ENCODE peak calls at places on chromosomes 2 and 18, in five cellular contexts. T is lower lobe of right lung; C is hepatocyte; Z is CD8-positive, alpha-beta T cell; X is HFF-Myc. D is an unnamed sample.

GRCh38 chr2:86747708-86748627 is 27.9 kb downstream of the RMND5A start:
- DNase-seq in T (no peak), C (peak; percentile 54), Z (no peak), X (no peak), D (peak; percentile 79)

GRCh38 chr2:160719116-160719515 is 225.5 kb upstream of the RBMS1 start:
- DNase-seq in C (no peak), X (no peak), T (no peak), Z (no peak), D (no peak)

GRCh38 chr2:240711701-240712100 is 20.0 kb downstream of the AQP12A start:
- DNase-seq in C (no peak), Z (no peak), X (no peak), T (no peak), D (no peak)

GRCh38 chr2:240462073-240462703 is 26.7 kb downstream of the GPC1 start:
- DNase-seq in Z (no peak), X (no peak), C (no peak), T (peak; percentile 41), D (no peak)

GRCh38 chr2:24009680-24010476 is at the start of gene MFSD2B:
- DNase-seq in X (no peak), T (no peak), C (no peak), Z (no peak), D (no peak)

GRCh38 chr2:234623521-234623991 is 126.7 kb upstream of the ARL4C start:
- DNase-seq in Z (no peak), X (no peak), C (no peak), T (no peak), D (no peak)

GRCh38 chr2:221205103-221205502 is 367.0 kb downstream of the EPHA4 start:
- DNase-seq in Z (no peak), T (no peak), C (peak; percentile 31), X (no peak), D (no peak)

GRCh38 chr2:10659898-10660568 is 29.7 kb downstream of the NOL10 start:
- DNase-seq in Z (peak; percentile 34), T (no peak), C (peak; percentile 80), X (peak; percentile 33), D (peak; percentile 53)

GRCh38 chr2:232238108-232238507 is 140.4 kb upstream of the ALPP start:
- DNase-seq in Z (no peak), C (peak; percentile 19), T (no peak), X (no peak), D (no peak)

GRCh38 chr2:62293490-62294212 is 97.7 kb downstream of the B3GNT2 start:
- DNase-seq in X (no peak), C (peak; percentile 61), T (peak; percentile 90), Z (no peak), D (no peak)

GRCh38 chr18:78670778-78671405 is 308.7 kb upstream of the SALL3 start:
- DNase-seq in T (no peak), Z (no peak), C (no peak), X (no peak), D (no peak)

GRCh38 chr2:191688934-191689695 is 11.2 kb downstream of the NABP1 start:
- DNase-seq in Z (no peak), C (peak; percentile 57), T (no peak), X (no peak), D (peak; percentile 80)

GRCh38 chr2:30356061-30356460 is 91.0 kb upstream of the LCLAT1 start:
- DNase-seq in Z (no peak), C (no peak), T (no peak), X (no peak), D (no peak)

GRCh38 chr18:51030537-51031258 is 685 bp downstream of the SMAD4 start:
- DNase-seq in X (no peak), C (peak; percentile 90), T (peak; percentile 84), Z (peak; percentile 72), D (no peak)

GRCh38 chr2:217759991-217760390 is 242.8 kb downstream of the TNS1 start:
- DNase-seq in X (no peak), C (no peak), T (no peak), Z (no peak), D (no peak)

GRCh38 chr2:240346753-240347372 is 88.6 kb upstream of the GPC1 start:
- DNase-seq in X (no peak), C (no peak), Z (no peak), T (no peak), D (no peak)

GRCh38 chr2:42951263-42951938 is 159.0 kb upstream of the HAAO start:
- DNase-seq in C (no peak), Z (no peak), X (no peak), T (no peak), D (no peak)

GRCh38 chr2:236317938-236318396 is 53.8 kb upstream of the ASB18 start:
- DNase-seq in X (no peak), Z (no peak), C (no peak), T (peak; percentile 72), D (no peak)

GRCh38 chr18:46379323-46379950 is 275.3 kb downstream of the HAUS1 start:
- DNase-seq in X (no peak), T (no peak), C (no peak), Z (no peak), D (no peak)

GRCh38 chr2:176114930-176115625 is 1.5 kb upstream of the HOXD10 start:
- DNase-seq in X (no peak), C (no peak), T (no peak), Z (no peak), D (no peak)

DNA sequence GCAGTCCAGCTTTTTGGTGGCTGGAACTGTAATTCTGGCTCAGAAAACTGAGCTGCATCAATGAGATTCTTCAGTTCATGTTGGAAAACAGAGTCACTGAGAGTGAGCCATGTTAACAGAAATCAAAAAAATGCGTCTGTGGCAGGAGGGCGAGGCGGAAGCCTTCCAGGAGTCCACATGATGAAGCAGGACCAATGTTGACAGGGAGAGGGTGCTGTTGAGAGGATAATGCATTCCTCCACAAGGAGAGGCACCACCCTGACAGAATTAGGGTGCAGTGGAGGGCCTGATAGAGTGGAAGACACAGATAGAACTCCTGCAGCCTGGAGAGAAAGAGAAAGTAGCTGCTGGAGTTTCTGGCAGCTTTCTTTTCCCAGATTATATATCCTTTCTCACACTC is 111.5 kb downstream of the MGAT5 start:
- DNase-seq in T (no peak), Z (no peak), C (no peak), X (no peak), D (no peak)
- TF ChIP-seq CTCF in T (no peak), Z (no peak), C (no peak), X (peak; percentile 16), D (peak; percentile 14)

GRCh38 chr2:213148572-213149331 is 2.7 kb downstream of the IKZF2 start:
- DNase-seq in C (no peak), T (no peak), Z (no peak), X (no peak), D (no peak)
- H3K4me3 ChIP-seq in C (no peak overlapping the region), T (peak overlapping the region; percentile 64), Z (no peak overlapping the region), X (no peak overlapping the region), D (no peak overlapping the region)

GRCh38 chr18:33839452-33840225 is 261.6 kb downstream of the ASXL3 start:
- DNase-seq in Z (no peak), T (no peak), C (peak; percentile 77), X (peak; percentile 16), D (no peak)
- TF ChIP-seq CTCF in Z (no peak), T (peak; percentile 61), C (peak; percentile 90), X (peak; percentile 58), D (peak; percentile 25)

DNA sequence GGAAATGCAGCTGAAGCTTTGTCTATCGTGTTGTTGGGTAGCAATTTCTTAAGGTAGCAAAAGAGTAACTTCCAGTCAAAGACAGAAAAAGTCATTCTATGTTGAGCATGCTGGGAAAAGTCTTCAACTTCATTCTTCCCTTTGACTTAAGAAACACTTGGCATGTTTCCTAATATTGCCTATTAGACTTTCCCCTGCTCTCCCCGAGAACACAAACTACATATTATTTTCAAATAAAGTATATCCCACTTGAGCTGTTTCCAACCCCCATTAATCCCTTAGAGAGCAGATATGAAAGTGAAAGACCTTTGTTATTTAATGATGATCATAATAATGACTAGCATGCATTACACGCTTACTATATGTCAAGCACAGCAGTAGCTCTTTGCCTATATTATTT is 136.0 kb upstream of the SPOPL start:
- DNase-seq in Z (no peak), X (no peak), T (no peak), C (no peak), D (no peak)
- H3K4me3 ChIP-seq in Z (no peak overlapping the region), X (no peak overlapping the region), T (no peak overlapping the region), C (no peak overlapping the region), D (no peak overlapping the region)

DNA sequence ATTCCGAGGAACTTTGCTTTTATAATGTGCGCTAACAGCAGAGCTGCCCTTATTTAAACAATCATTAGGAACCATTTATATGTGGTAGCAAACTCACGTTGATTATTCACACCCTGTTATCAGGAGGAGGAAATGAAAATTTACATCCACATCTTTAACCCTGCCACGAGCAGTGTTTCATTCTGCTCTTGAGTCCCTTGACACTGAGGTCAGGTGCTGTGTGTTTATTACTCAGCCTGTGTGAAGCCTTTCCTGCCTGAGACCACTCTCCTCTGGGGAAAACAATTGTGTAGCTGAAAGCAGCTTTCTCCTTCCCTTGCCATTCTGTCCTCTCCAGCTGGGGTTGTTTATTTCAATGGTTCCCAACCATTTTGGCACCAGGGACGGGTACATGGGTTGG is 650.9 kb downstream of the TDRD15 start:
- DNase-seq in C (no peak), X (no peak), T (no peak), Z (no peak), D (no peak)
- TF ChIP-seq CTCF in C (no peak), X (no peak), T (no peak), Z (no peak), D (no peak)

DNA sequence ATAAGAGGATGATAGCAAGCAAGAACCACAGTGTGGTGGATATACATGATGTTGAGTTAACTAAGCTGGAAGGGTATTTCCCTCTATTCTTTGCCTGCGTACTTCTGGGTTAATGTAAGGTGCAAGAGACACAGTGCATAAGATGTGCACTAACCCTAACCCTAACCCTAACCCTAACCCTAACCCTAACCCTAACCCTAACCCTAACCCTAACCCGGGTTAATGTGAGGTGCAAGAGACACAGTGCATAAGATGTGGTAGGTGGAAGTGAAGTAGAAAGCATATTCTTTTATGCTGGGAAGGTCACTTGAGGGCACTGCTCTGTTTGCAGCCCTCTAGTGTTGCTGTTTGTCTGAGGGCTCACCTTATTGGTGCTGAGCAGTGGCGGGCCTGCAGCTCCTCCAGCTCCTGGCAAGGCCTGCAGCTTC is 181.5 kb upstream of the ITGA4 start:
- DNase-seq in X (no peak), T (no peak), Z (peak; percentile 18), C (no peak), D (no peak)
- H3K4me3 ChIP-seq in X (no peak overlapping the region), T (no peak overlapping the region), Z (no peak overlapping the region), C (no peak overlapping the region), D (no peak overlapping the region)

DNA sequence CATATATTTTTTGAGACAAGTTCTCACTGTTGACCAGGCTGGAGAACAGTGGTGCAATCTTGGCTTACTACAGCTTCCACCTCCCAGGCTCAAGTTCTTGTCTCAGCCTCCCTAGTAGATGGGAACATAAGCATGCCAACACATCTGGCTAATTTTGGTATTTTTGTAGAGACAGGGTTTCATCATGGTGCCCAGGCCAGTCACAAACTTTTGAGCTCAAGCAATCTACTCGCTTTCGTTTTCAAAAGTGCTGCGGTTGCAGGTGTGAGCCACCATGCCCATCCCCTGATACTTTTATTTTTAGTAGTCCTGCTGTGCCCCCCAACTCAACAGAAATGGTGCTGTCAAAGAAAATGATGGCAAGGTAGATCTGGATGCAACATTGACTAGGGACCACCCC is 1127.3 kb downstream of the SUCLG1 start:
- DNase-seq in X (no peak), Z (no peak), C (no peak), T (no peak), D (no peak)
- TF ChIP-seq CTCF in X (no peak), Z (no peak), C (no peak), T (no peak), D (no peak)